ENCODE peak calls at places on chromosomes 6 and 20, in six cellular contexts. One of them, this sample, is unnamed.

GRCh38 chr6:17580518-17581048 is 19.5 kb upstream of the FAM8A1 start:
- DNase-seq in PC-9: no peak
- DNase-seq in GM23248: peak
- DNase-seq in MM.1S: no peak
- DNase-seq in neural progenitor cell: no peak
- DNase-seq in HepG2: no peak
- DNase-seq in this sample: no peak

GRCh38 chr6:116287668-116288282 is 8.0 kb upstream of the TSPYL1 start:
- DNase-seq in neural progenitor cell: peak
- DNase-seq in HepG2: peak
- DNase-seq in PC-9: peak
- DNase-seq in GM23248: peak
- DNase-seq in MM.1S: peak
- DNase-seq in this sample: no peak

GRCh38 chr6:118722820-118723526 is 71.6 kb upstream of the CEP85L start:
- DNase-seq in PC-9: no peak
- DNase-seq in HepG2: no peak
- DNase-seq in neural progenitor cell: no peak
- DNase-seq in GM23248: peak
- DNase-seq in MM.1S: no peak
- DNase-seq in this sample: no peak

GRCh38 chr20:19880256-19881079 is 122.4 kb downstream of the RIN2 start:
- DNase-seq in PC-9: peak
- DNase-seq in HepG2: peak
- DNase-seq in MM.1S: no peak
- DNase-seq in GM23248: peak
- DNase-seq in neural progenitor cell: no peak
- DNase-seq in this sample: no peak

GRCh38 chr20:33372993-33373441 is 28.3 kb downstream of the CDK5RAP1 start:
- DNase-seq in MM.1S: peak
- DNase-seq in PC-9: no peak
- DNase-seq in neural progenitor cell: no peak
- DNase-seq in HepG2: peak
- DNase-seq in GM23248: peak
- DNase-seq in this sample: no peak

GRCh38 chr6:138555294-138555988 is 56.1 kb upstream of the NHSL1 start:
- DNase-seq in PC-9: peak
- DNase-seq in MM.1S: no peak
- DNase-seq in neural progenitor cell: peak
- DNase-seq in GM23248: no peak
- DNase-seq in HepG2: peak
- DNase-seq in this sample: no peak

GRCh38 chr6:88908598-88909548 is 54.5 kb downstream of the RNGTT start:
- DNase-seq in HepG2: no peak
- DNase-seq in MM.1S: no peak
- DNase-seq in neural progenitor cell: no peak
- DNase-seq in GM23248: no peak
- DNase-seq in PC-9: no peak
- DNase-seq in this sample: no peak

GRCh38 chr20:6381887-6382286 is 259.1 kb upstream of the FERMT1 start:
- DNase-seq in neural progenitor cell: peak
- DNase-seq in MM.1S: no peak
- DNase-seq in HepG2: peak
- DNase-seq in PC-9: no peak
- DNase-seq in GM23248: peak
- DNase-seq in this sample: no peak

GRCh38 chr20:8860011-8860495 is 208.8 kb upstream of the PLCB4 start:
- DNase-seq in GM23248: peak
- DNase-seq in MM.1S: no peak
- DNase-seq in HepG2: no peak
- DNase-seq in PC-9: peak
- DNase-seq in neural progenitor cell: no peak
- DNase-seq in this sample: no peak

GRCh38 chr6:89797317-89797716 is 22.3 kb downstream of the MDN1 start:
- DNase-seq in neural progenitor cell: no peak
- DNase-seq in HepG2: no peak
- DNase-seq in GM23248: no peak
- DNase-seq in MM.1S: no peak
- DNase-seq in PC-9: no peak
- DNase-seq in this sample: no peak

GRCh38 chr6:138724015-138724414 is 49.6 kb upstream of the CCDC28A start:
- DNase-seq in MM.1S: no peak
- DNase-seq in neural progenitor cell: no peak
- DNase-seq in PC-9: no peak
- DNase-seq in HepG2: peak
- DNase-seq in GM23248: no peak
- DNase-seq in this sample: no peak

GRCh38 chr20:11296221-11296620 is 621.5 kb upstream of the BTBD3 start:
- DNase-seq in MM.1S: no peak
- DNase-seq in PC-9: no peak
- DNase-seq in HepG2: no peak
- DNase-seq in GM23248: no peak
- DNase-seq in neural progenitor cell: no peak
- DNase-seq in this sample: no peak

GRCh38 chr6:159151266-159151855 is 17.8 kb upstream of the FNDC1 start:
- DNase-seq in GM23248: peak
- DNase-seq in HepG2: peak
- DNase-seq in PC-9: no peak
- DNase-seq in MM.1S: peak
- DNase-seq in neural progenitor cell: peak
- DNase-seq in this sample: peak

GRCh38 chr6:163413345-163414116 is 987 bp upstream of the QKI start:
- DNase-seq in neural progenitor cell: peak
- DNase-seq in HepG2: peak
- DNase-seq in MM.1S: peak
- DNase-seq in GM23248: peak
- DNase-seq in PC-9: peak
- DNase-seq in this sample: peak

GRCh38 chr6:51350308-51350904 is 531.7 kb downstream of the TFAP2B start:
- DNase-seq in HepG2: no peak
- DNase-seq in neural progenitor cell: no peak
- DNase-seq in MM.1S: no peak
- DNase-seq in GM23248: peak
- DNase-seq in PC-9: no peak
- DNase-seq in this sample: no peak

GRCh38 chr6:127384007-127384406 is 40.6 kb upstream of the ECHDC1 start:
- DNase-seq in neural progenitor cell: no peak
- DNase-seq in MM.1S: no peak
- DNase-seq in GM23248: peak
- DNase-seq in PC-9: no peak
- DNase-seq in HepG2: no peak
- DNase-seq in this sample: no peak

GRCh38 chr6:143119260-143119659 is 58.6 kb downstream of the AIG1 start:
- DNase-seq in PC-9: no peak
- DNase-seq in MM.1S: no peak
- DNase-seq in HepG2: peak
- DNase-seq in neural progenitor cell: no peak
- DNase-seq in GM23248: no peak
- DNase-seq in this sample: no peak

GRCh38 chr20:31967830-31968249 is at the start of gene XKR7:
- DNase-seq in MM.1S: no peak
- DNase-seq in neural progenitor cell: peak
- DNase-seq in PC-9: no peak
- DNase-seq in HepG2: no peak
- DNase-seq in GM23248: no peak
- DNase-seq in this sample: no peak

GRCh38 chr6:12296255-12296573 is 6.1 kb downstream of the EDN1 start:
- DNase-seq in PC-9: no peak
- DNase-seq in MM.1S: no peak
- DNase-seq in HepG2: peak
- DNase-seq in GM23248: peak
- DNase-seq in neural progenitor cell: no peak
- DNase-seq in this sample: no peak

GRCh38 chr20:63175031-63175895 is 40.7 kb downstream of the YTHDF1 start:
- DNase-seq in GM23248: no peak
- DNase-seq in neural progenitor cell: no peak
- DNase-seq in PC-9: no peak
- DNase-seq in MM.1S: no peak
- DNase-seq in HepG2: no peak
- DNase-seq in this sample: no peak
- TF ChIP-seq EZH2 in GM23248: peak
- TF ChIP-seq EZH2 in neural progenitor cell: peak
- TF ChIP-seq EZH2 in PC-9: no peak
- TF ChIP-seq EZH2 in MM.1S: no peak
- TF ChIP-seq EZH2 in HepG2: peak
- TF ChIP-seq EZH2 in this sample: no peak

GRCh38 chr6:136446579-136447182 is 103.5 kb downstream of the MAP7 start:
- DNase-seq in PC-9: no peak
- DNase-seq in HepG2: no peak
- DNase-seq in neural progenitor cell: no peak
- DNase-seq in GM23248: peak
- DNase-seq in MM.1S: no peak
- DNase-seq in this sample: no peak
- TF ChIP-seq EZH2 in PC-9: no peak
- TF ChIP-seq EZH2 in HepG2: no peak
- TF ChIP-seq EZH2 in neural progenitor cell: no peak
- TF ChIP-seq EZH2 in GM23248: no peak
- TF ChIP-seq EZH2 in MM.1S: no peak
- TF ChIP-seq EZH2 in this sample: no peak

DNA sequence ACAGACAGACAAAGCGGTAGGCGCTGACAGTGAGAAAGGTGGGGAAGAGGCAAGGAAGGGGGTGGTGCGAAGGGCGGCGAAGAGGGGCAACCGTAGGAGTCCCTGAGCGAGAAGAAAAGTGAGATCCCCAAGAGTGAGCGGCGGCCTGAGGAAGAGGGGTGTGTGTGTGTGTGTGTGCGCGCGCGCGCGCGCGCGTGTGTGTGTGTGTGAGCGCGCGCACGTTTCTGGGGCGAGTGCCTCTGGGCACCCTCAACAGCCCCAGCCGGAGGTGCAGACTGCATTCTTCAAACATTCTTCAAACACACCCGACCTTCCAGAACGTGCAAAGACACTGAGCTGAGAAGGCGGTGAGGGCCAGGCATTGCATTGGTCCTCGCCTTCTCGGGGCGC is 76.2 kb upstream of the FOXP4 start:
- DNase-seq in neural progenitor cell: peak
- DNase-seq in MM.1S: no peak
- DNase-seq in GM23248: no peak
- DNase-seq in HepG2: no peak
- DNase-seq in PC-9: no peak
- DNase-seq in this sample: no peak
- TF ChIP-seq EZH2 in neural progenitor cell: no peak
- TF ChIP-seq EZH2 in MM.1S: no peak
- TF ChIP-seq EZH2 in GM23248: no peak
- TF ChIP-seq EZH2 in HepG2: no peak
- TF ChIP-seq EZH2 in PC-9: no peak
- TF ChIP-seq EZH2 in this sample: no peak

GRCh38 chr20:45470262-45470931 is 844 bp downstream of the WFDC2 start:
- DNase-seq in PC-9: peak
- DNase-seq in HepG2: no peak
- DNase-seq in neural progenitor cell: peak
- DNase-seq in MM.1S: peak
- DNase-seq in GM23248: peak
- DNase-seq in this sample: no peak
- TF ChIP-seq EZH2 in PC-9: no peak
- TF ChIP-seq EZH2 in HepG2: no peak
- TF ChIP-seq EZH2 in neural progenitor cell: peak
- TF ChIP-seq EZH2 in MM.1S: no peak
- TF ChIP-seq EZH2 in GM23248: no peak
- TF ChIP-seq EZH2 in this sample: no peak

GRCh38 chr6:44342489-44342888 is at the start of gene SPATS1:
- DNase-seq in HepG2: no peak
- DNase-seq in PC-9: no peak
- DNase-seq in neural progenitor cell: peak
- DNase-seq in MM.1S: no peak
- DNase-seq in GM23248: peak
- DNase-seq in this sample: no peak
- TF ChIP-seq EZH2 in HepG2: no peak
- TF ChIP-seq EZH2 in PC-9: no peak
- TF ChIP-seq EZH2 in neural progenitor cell: no peak
- TF ChIP-seq EZH2 in MM.1S: no peak
- TF ChIP-seq EZH2 in GM23248: no peak
- TF ChIP-seq EZH2 in this sample: no peak

DNA sequence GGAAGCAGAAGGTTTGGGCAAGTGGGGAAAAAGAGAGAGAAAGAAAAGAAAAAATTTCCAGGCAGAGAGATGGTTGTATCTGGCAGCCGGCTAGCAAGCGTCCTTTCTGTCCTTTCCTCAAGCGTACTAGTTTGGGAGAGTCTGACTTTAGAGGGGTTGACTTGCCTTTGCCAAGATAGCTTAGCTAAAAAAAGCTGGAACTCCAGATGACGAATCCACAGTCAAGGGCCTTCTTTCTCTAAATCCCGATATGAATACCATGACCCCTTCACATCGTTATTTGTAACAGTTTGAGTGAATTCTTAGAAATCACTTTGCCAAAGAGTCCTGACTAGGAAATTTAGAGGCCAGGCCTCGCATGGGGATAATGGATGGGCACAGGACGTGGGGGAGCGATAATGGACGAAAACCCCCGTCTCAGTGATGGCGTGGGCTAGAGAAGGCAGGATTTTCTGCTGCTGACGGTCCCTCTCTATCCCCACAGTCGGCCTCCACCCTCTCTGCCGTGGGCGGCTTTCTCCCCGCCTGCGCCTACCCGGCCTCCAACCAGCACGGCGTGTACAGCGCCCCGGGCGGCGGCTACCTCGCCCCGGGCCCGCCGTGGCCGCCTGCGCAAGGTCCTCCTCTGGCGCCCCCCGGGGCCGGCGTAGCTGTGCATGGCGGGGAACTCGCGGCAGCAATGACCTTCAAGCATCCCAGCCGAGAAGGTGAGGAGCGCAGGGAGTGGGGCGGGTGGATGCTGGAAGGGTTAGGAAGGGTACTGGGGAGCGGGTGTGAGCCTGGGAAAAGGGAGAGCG is 3.5 kb downstream of the PAX1 start:
- DNase-seq in neural progenitor cell: no peak
- DNase-seq in PC-9: no peak
- DNase-seq in MM.1S: no peak
- DNase-seq in HepG2: no peak
- DNase-seq in GM23248: no peak
- DNase-seq in this sample: no peak
- TF ChIP-seq EZH2 in neural progenitor cell: peak
- TF ChIP-seq EZH2 in PC-9: no peak
- TF ChIP-seq EZH2 in MM.1S: no peak
- TF ChIP-seq EZH2 in HepG2: no peak
- TF ChIP-seq EZH2 in GM23248: no peak
- TF ChIP-seq EZH2 in this sample: no peak

DNA sequence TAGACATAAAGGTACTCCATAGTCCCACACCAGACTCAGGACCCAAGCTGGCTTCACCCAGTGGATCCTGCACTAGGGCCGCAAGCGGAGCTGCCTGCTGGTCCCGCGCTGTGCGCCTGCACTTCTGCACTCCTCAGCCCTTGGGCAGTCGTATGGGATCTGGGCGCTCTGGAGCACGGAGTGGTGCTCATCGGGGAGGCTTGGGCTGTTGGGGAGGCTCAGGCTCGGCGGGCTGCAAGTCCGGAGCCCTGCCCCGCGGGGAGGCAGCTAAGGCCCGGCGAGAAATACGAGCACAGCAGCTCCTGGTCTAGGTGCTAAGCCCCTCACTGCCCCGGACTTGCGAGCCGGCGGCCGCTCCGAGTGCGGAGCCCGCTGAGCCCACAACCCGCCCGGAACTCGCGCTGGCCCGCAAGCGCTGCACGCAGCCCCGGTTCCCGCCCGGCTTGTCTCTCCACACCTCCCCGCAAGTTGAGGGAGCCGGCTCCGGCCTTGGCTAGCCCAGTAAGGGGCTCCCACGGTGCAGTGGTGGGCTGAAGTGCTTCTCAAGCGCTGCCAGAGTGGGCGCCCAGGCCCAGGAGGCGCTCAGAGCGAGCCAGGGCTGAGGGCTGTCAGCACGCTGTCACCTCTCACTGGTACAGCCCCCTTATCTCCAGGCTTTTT is 33.4 kb upstream of the GCNT2 start:
- DNase-seq in GM23248: no peak
- DNase-seq in HepG2: no peak
- DNase-seq in neural progenitor cell: peak
- DNase-seq in MM.1S: no peak
- DNase-seq in PC-9: no peak
- DNase-seq in this sample: no peak
- TF ChIP-seq EZH2 in GM23248: no peak
- TF ChIP-seq EZH2 in HepG2: no peak
- TF ChIP-seq EZH2 in neural progenitor cell: no peak
- TF ChIP-seq EZH2 in MM.1S: no peak
- TF ChIP-seq EZH2 in PC-9: no peak
- TF ChIP-seq EZH2 in this sample: no peak

This sample was measured in DND-41.